ENCODE peak calls at places on chromosomes 2 and 18, in four cellular contexts. Q, N, H and O are unnamed samples.

GRCh38 chr2:174286172-174286571 is 37.8 kb upstream of the OLA1 start:
- DNase-seq in Q (no peak), N (no peak), H (no peak), O (no peak)

GRCh38 chr2:230783101-230783500 is 70.5 kb downstream of the CAB39 start:
- DNase-seq in Q (no peak), N (no peak), H (no peak), O (no peak)

GRCh38 chr18:67485655-67486054 is 30.9 kb downstream of the DSEL start:
- DNase-seq in Q (no peak), N (no peak), H (no peak), O (no peak)

GRCh38 chr2:214587442-214587841 is 176.6 kb downstream of the VWC2L start:
- DNase-seq in Q (no peak), N (no peak), H (no peak), O (no peak)

GRCh38 chr18:11407900-11408299 is 201.5 kb upstream of the SLC35G4 start:
- DNase-seq in Q (no peak), N (no peak), H (peak), O (peak)

GRCh38 chr2:27184115-27184514 is 27.7 kb upstream of the ATRAID start:
- DNase-seq in Q (no peak), N (no peak), H (peak), O (peak)

GRCh38 chr18:54580202-54580729 is 10.8 kb upstream of the DYNAP start:
- DNase-seq in Q (no peak), N (no peak), H (no peak), O (no peak)

GRCh38 chr2:133139847-133140533 is 428.3 kb downstream of the NCKAP5 start:
- DNase-seq in Q (no peak), N (no peak), H (no peak), O (no peak)

GRCh38 chr2:28577796-28578680 is 82.2 kb downstream of the PLB1 start:
- DNase-seq in Q (no peak), N (no peak), H (no peak), O (no peak)

GRCh38 chr2:54903736-54904554 is 146.3 kb downstream of the RTN4 start:
- DNase-seq in Q (peak), N (peak), H (peak), O (peak)

GRCh38 chr18:79275461-79275860 is 120.3 kb upstream of the NFATC1 start:
- DNase-seq in Q (no peak), N (no peak), H (peak), O (no peak)

GRCh38 chr2:174122185-174122584 is 126.1 kb downstream of the OLA1 start:
- DNase-seq in Q (no peak), N (no peak), H (peak), O (peak)

GRCh38 chr2:25602333-25602723 is 71.0 kb downstream of the DTNB start:
- DNase-seq in Q (no peak), N (no peak), H (no peak), O (no peak)

GRCh38 chr2:188571543-188571942 is 279.9 kb downstream of the GULP1 start:
- DNase-seq in Q (no peak), N (no peak), H (peak), O (no peak)

GRCh38 chr18:3689091-3689490 is 239.1 kb downstream of the TGIF1 start:
- DNase-seq in Q (no peak), N (peak), H (no peak), O (no peak)

GRCh38 chr18:48785091-48785614 is 165.6 kb downstream of the SMAD7 start:
- DNase-seq in Q (no peak), N (no peak), H (no peak), O (no peak)

GRCh38 chr2:1613731-1614354 is 130.5 kb downstream of the PXDN start:
- DNase-seq in Q (no peak), N (peak), H (peak), O (no peak)

GRCh38 chr18:79093986-79094385 is 24.8 kb downstream of the ATP9B start:
- DNase-seq in Q (no peak), N (no peak), H (no peak), O (no peak)

GRCh38 chr2:63334910-63335309 is 253.4 kb downstream of the WDPCP start:
- DNase-seq in Q (no peak), N (no peak), H (no peak), O (no peak)

GRCh38 chr2:190836767-190837166 is 43.9 kb upstream of the GLS start:
- DNase-seq in Q (no peak), N (no peak), H (no peak), O (no peak)

GRCh38 chr2:148201075-148202004 is 180.4 kb downstream of the MBD5 start:
- DNase-seq in Q (peak), N (peak), H (peak), O (peak)

GRCh38 chr18:36578871-36579270 is 249.9 kb downstream of the TPGS2 start:
- DNase-seq in Q (no peak), N (no peak), H (peak), O (peak)

GRCh38 chr18:62523631-62524442 is 1.0 kb downstream of the ZCCHC2 start:
- DNase-seq in Q (peak), N (peak), H (peak), O (peak)

GRCh38 chr2:230447455-230448451 is 31.8 kb downstream of the SP100 start:
- DNase-seq in Q (no peak), N (no peak), H (no peak), O (no peak)

GRCh38 chr2:194883711-194884110 is 773.3 kb upstream of the SLC39A10 start:
- DNase-seq in Q (no peak), N (no peak), H (no peak), O (no peak)